ENCODE peak calls at places on chromosomes 6 and 20, in ten cellular contexts. J is stomach; F is coronary artery; G is PC-9; U is tibial nerve; W is CD8-positive, alpha-beta T cell; O is CD8-positive, alpha-beta memory T cell; P is left lung; Y is psoas muscle; T is body of pancreas. Z is an unnamed sample.

GRCh38 chr6:112640895-112641294 is 293.8 kb downstream of the RFPL4B start:
- DNase-seq in W (no peak), T (no peak), J (no peak), G (no peak), O (no peak), P (no peak), F (no peak), U (no peak), Y (no peak), Z (no peak)

GRCh38 chr20:17571967-17572638 is 2.2 kb downstream of the DSTN start:
- DNase-seq in F (no peak), J (no peak), O (no peak), G (peak), U (no peak), W (no peak), P (no peak), T (no peak), Y (no peak), Z (no peak)

GRCh38 chr6:55617272-55617671 is 38.3 kb upstream of the HMGCLL1 start:
- DNase-seq in U (no peak), J (no peak), P (no peak), Y (no peak), T (peak), O (no peak), G (no peak), F (no peak), W (no peak), Z (no peak)

GRCh38 chr6:89604662-89605061 is 33.9 kb downstream of the LYRM2 start:
- DNase-seq in J (no peak), F (no peak), W (no peak), G (no peak), Y (no peak), U (no peak), P (no peak), O (no peak), T (no peak), Z (no peak)

GRCh38 chr6:42230320-42231034 is 12.8 kb upstream of the MRPS10 start:
- DNase-seq in T (no peak), W (no peak), F (no peak), G (no peak), P (no peak), Y (no peak), J (no peak), U (no peak), O (no peak), Z (no peak)

GRCh38 chr20:17958326-17959256 is 10.0 kb downstream of the SNX5 start:
- DNase-seq in Y (no peak), G (no peak), O (no peak), P (no peak), T (no peak), F (no peak), U (no peak), J (no peak), W (no peak), Z (no peak)

GRCh38 chr6:148329568-148330299 is 12.9 kb upstream of the SASH1 start:
- DNase-seq in U (no peak), Y (no peak), O (no peak), W (no peak), G (peak), T (no peak), J (no peak), F (no peak), P (no peak), Z (no peak)

GRCh38 chr6:105607624-105608392 is 204.9 kb upstream of the PREP start:
- DNase-seq in O (no peak), P (no peak), Y (no peak), G (no peak), U (no peak), J (no peak), W (no peak), F (no peak), T (no peak), Z (no peak)

GRCh38 chr6:110518281-110518623 is 41.8 kb upstream of the SLC22A16 start:
- DNase-seq in O (no peak), F (no peak), G (no peak), T (no peak), J (no peak), Y (no peak), P (no peak), U (no peak), W (no peak), Z (no peak)

GRCh38 chr6:138662474-138662873 is 111.1 kb upstream of the CCDC28A start:
- DNase-seq in P (no peak), W (no peak), F (no peak), G (peak), J (no peak), U (no peak), Y (no peak), T (no peak), O (no peak), Z (no peak)

GRCh38 chr6:7431594-7432390 is 42.2 kb downstream of the RIOK1 start:
- DNase-seq in F (no peak), U (no peak), J (peak), T (no peak), P (no peak), G (no peak), Y (no peak), W (no peak), O (no peak), Z (no peak)

GRCh38 chr6:142786476-142786875 is 158.5 kb downstream of the HIVEP2 start:
- DNase-seq in F (no peak), O (no peak), P (no peak), G (no peak), U (no peak), W (no peak), T (no peak), J (no peak), Y (no peak), Z (no peak)

GRCh38 chr6:15132854-15133670 is 112.8 kb upstream of the JARID2 start:
- DNase-seq in P (peak), G (peak), W (no peak), F (no peak), O (no peak), J (no peak), U (no peak), Y (no peak), T (no peak), Z (no peak)

GRCh38 chr6:45697605-45698004 is 318.1 kb downstream of the CLIC5 start:
- DNase-seq in Y (no peak), T (no peak), O (no peak), J (no peak), F (no peak), G (peak), U (no peak), P (no peak), W (no peak), Z (no peak)

GRCh38 chr6:43292341-43292740 is 5.7 kb upstream of the SLC22A7 start:
- DNase-seq in T (no peak), O (no peak), P (no peak), Y (no peak), J (no peak), U (no peak), G (no peak), W (no peak), F (no peak), Z (peak)

GRCh38 chr6:167350322-167350721 is 25.4 kb downstream of the TTLL2 start:
- DNase-seq in J (no peak), F (no peak), Y (no peak), W (no peak), G (no peak), P (no peak), O (peak), T (no peak), U (no peak), Z (no peak)

GRCh38 chr6:108156180-108156937 is 9.5 kb upstream of the NR2E1 start:
- DNase-seq in J (no peak), O (no peak), G (no peak), U (no peak), W (no peak), Y (no peak), F (no peak), P (no peak), T (no peak), Z (no peak)

GRCh38 chr20:62186887-62187866 is 4.3 kb downstream of the MTG2 start:
- DNase-seq in G (no peak), T (no peak), P (no peak), J (no peak), O (no peak), Y (no peak), F (no peak), U (no peak), W (no peak), Z (no peak)

GRCh38 chr6:161103475-161103874 is 111.9 kb downstream of the MAP3K4 start:
- DNase-seq in O (no peak), J (no peak), W (no peak), U (no peak), P (no peak), F (no peak), Y (no peak), T (no peak), G (no peak), Z (no peak)

GRCh38 chr6:75524322-75524972 is 30.8 kb upstream of the FILIP1 start:
- DNase-seq in U (no peak), W (no peak), T (peak), G (peak), P (no peak), F (no peak), O (no peak), J (no peak), Y (no peak), Z (no peak)

GRCh38 chr20:51513545-51513944 is 29.0 kb downstream of the NFATC2 start:
- DNase-seq in Y (no peak), J (no peak), T (no peak), O (no peak), F (no peak), U (no peak), P (no peak), W (no peak), G (no peak), Z (no peak)

GRCh38 chr6:55963301-55963700 is 87.9 kb upstream of the BMP5 start:
- DNase-seq in P (no peak), T (no peak), F (no peak), G (no peak), W (no peak), U (no peak), Y (no peak), O (no peak), J (no peak), Z (no peak)

GRCh38 chr6:154632121-154632520 is 101.1 kb upstream of the SCAF8 start:
- DNase-seq in P (no peak), F (no peak), U (no peak), O (no peak), T (no peak), Y (no peak), J (no peak), W (no peak), G (no peak), Z (no peak)

GRCh38 chr6:135537782-135538301 is 40.3 kb upstream of the AHI1 start:
- DNase-seq in G (peak), P (no peak), O (peak), W (peak), F (no peak), T (no peak), U (no peak), Y (no peak), J (no peak), Z (no peak)

GRCh38 chr6:71333700-71334099 is 45.1 kb downstream of the OGFRL1 start:
- DNase-seq in P (no peak), O (no peak), T (no peak), J (no peak), Y (no peak), G (peak), U (no peak), F (no peak), W (no peak), Z (no peak)

GRCh38 chr6:119834418-119834817 is 484.9 kb upstream of the MAN1A1 start:
- DNase-seq in Y (no peak), U (no peak), G (peak), P (no peak), W (no peak), J (no peak), T (no peak), O (no peak), F (no peak), Z (no peak)

GRCh38 chr6:122825180-122825579 is 36.1 kb downstream of the SMPDL3A start:
- DNase-seq in O (no peak), W (no peak), Y (no peak), G (no peak), F (no peak), U (no peak), T (no peak), P (no peak), J (no peak), Z (no peak)

GRCh38 chr6:30135757-30136156 is at the start of gene TRIM40:
- DNase-seq in P (no peak), W (no peak), F (no peak), J (no peak), T (no peak), G (no peak), Y (no peak), U (no peak), O (no peak), Z (no peak)

GRCh38 chr20:9500121-9500911 is 14.1 kb upstream of the LAMP5 start:
- DNase-seq in O (no peak), G (no peak), P (peak), U (no peak), J (no peak), Y (no peak), T (no peak), F (no peak), W (no peak), Z (no peak)

GRCh38 chr6:148944608-148945007 is 197.8 kb downstream of the UST start:
- DNase-seq in W (no peak), Y (no peak), O (no peak), J (no peak), T (no peak), U (no peak), P (no peak), F (no peak), G (no peak), Z (no peak)

GRCh38 chr20:48599106-48599747 is 228.6 kb downstream of the PREX1 start:
- DNase-seq in Y (peak), T (no peak), F (no peak), P (no peak), W (no peak), O (no peak), G (no peak), U (peak), J (no peak), Z (peak)

GRCh38 chr6:33080127-33081089 is 4.6 kb downstream of the HLA-DPB1 start:
- DNase-seq in F (peak), J (no peak), Y (peak), G (no peak), U (peak), O (no peak), T (peak), P (peak), W (no peak), Z (no peak)

GRCh38 chr6:136764522-136764993 is 27.7 kb downstream of the MAP3K5 start:
- DNase-seq in U (no peak), W (no peak), Y (no peak), T (no peak), F (no peak), G (no peak), O (no peak), J (no peak), P (no peak), Z (no peak)

GRCh38 chr20:62122659-62123449 is 579 bp downstream of the LSM14B start:
- DNase-seq in T (peak), U (no peak), J (peak), G (no peak), F (no peak), O (peak), W (peak), Y (peak), P (no peak), Z (no peak)

GRCh38 chr6:41955412-41955811 is 13.8 kb upstream of the CCND3 start:
- DNase-seq in U (no peak), P (no peak), Y (no peak), J (no peak), W (no peak), G (peak), O (no peak), F (no peak), T (no peak), Z (no peak)

GRCh38 chr20:25256226-25256859 is 8.5 kb downstream of the PYGB start:
- DNase-seq in G (no peak), P (no peak), U (no peak), O (no peak), F (peak), J (no peak), W (no peak), Y (peak), T (no peak), Z (no peak)

GRCh38 chr6:36577298-36577697 is 16.9 kb upstream of the SRSF3 start:
- DNase-seq in O (no peak), F (no peak), P (no peak), W (no peak), J (no peak), Y (no peak), U (no peak), T (peak), G (peak), Z (no peak)
- H3K27ac ChIP-seq in O (no peak), F (no peak), P (no peak), W (no peak), J (no peak), Y (no peak), U (peak), T (peak), G (peak), Z (no peak)

GRCh38 chr20:31839782-31840487 is 5.5 kb downstream of the FOXS1 start:
- DNase-seq in F (no peak), W (no peak), U (no peak), J (no peak), P (no peak), O (no peak), G (no peak), T (no peak), Y (no peak), Z (no peak)
- H3K27ac ChIP-seq in F (peak), W (no peak), U (peak), J (no peak), P (no peak), O (no peak), G (no peak), T (no peak), Y (peak), Z (no peak)

DNA sequence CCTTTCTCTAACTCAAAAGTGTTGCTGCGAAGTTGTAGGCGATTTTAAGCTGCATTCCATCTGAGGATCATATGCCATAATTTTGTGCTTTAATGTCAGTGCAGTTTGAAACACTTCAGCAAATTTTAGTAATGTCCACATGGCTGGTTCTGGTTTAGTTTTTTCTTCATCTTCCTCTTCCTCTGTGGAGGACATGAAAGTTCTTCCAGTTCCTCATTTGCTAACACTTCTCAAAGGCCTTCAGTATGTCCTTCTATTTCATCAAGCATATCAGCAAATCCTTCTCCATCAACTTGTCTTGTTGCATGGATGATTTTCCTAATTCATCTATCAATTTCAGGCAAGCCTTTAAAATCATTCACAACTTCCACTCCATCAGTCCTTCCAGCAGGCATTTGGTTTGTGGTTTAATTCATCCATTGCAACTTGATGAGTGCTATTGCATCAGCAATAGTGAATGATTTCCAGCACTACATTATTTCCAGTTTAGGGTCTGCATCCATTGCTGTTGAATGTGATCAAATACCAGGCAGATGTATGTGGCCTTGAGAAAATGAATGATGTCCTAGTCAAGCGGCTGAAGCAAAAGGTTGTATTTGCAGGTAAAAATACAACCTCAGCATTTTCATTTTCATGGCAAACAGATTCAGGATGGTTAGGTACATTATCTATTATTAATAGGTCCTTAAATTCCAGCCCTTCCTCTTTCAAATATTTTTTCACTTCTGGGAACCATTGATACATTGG is 20.2 kb downstream of the SHLD1 start:
- DNase-seq in O (no peak), U (no peak), Y (no peak), J (no peak), P (no peak), W (no peak), F (no peak), T (no peak), G (no peak), Z (no peak)
- H3K27ac ChIP-seq in O (no peak), U (no peak), Y (no peak), J (no peak), P (no peak), W (no peak), F (no peak), T (no peak), G (no peak), Z (no peak)

GRCh38 chr20:31602430-31602778 is 2.7 kb upstream of the ID1 start:
- DNase-seq in W (no peak), P (no peak), Y (no peak), U (no peak), J (no peak), O (no peak), G (no peak), T (no peak), F (no peak), Z (no peak)

GRCh38 chr20:31605031-31605901 is at the start of gene ID1:
- DNase-seq in J (peak), W (peak), G (peak), O (peak), Y (peak), P (peak), T (peak), U (peak), F (peak), Z (peak)

GRCh38 chr20:31604567-31605030 is 490 bp upstream of the ID1 start:
- DNase-seq in U (no peak), J (no peak), G (no peak), P (no peak), Y (no peak), T (no peak), F (peak), O (no peak), W (no peak), Z (no peak)

GRCh38 chr20:31602779-31603441 is 2.2 kb upstream of the ID1 start:
- DNase-seq in W (peak), G (peak), F (no peak), T (no peak), Y (no peak), J (peak), P (no peak), O (peak), U (no peak), Z (no peak)

DNA sequence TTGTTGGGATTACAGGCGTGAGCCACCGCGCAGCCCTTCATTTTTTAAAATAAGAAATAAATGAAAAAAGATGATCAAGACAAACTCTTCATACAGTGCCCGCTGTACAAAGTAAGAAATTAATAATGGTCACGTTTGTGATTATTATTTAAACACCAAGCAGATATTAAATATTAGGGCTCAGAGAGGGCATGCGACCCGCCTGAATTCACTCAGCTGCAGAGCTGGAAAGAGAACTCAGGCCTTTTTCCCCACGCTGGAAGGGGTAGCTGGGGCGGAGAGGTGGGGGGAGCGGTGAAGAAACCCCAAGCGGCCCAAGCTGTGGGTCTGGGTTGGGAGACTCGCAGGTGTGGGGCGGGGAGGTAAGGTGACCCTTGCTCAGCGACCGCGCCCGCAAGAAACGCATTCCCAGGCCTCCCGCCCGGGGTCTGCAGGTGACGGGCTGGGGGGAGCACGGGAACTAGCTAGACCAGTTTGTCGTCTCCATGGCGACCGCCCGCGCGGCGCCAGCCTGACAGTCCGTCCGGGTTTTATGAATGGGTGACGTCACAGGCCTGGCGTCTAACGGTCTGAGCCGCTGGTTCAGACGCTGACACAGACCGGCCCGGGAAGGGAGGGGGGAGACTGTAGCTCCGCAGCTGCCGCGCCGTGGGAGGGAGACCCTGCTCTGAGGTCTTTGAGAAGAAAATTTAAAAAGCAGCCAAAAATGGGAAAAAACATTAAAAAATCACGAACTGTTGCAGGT is 1.1 kb upstream of the ID1 start:
- DNase-seq in W (peak), Y (peak), O (peak), J (peak), P (peak), U (peak), T (peak), F (peak), G (peak), Z (peak)
- H3K27ac ChIP-seq in W (no peak), Y (peak), O (peak), J (peak), P (peak), U (peak), T (peak), F (peak), G (peak), Z (peak)

GRCh38 chr20:43914697-43915208 is at the start of gene TOX2:
- DNase-seq in T (peak), P (no peak), Y (no peak), G (no peak), U (no peak), W (peak), J (no peak), O (peak), F (no peak), Z (no peak)

GRCh38 chr20:43916875-43917371 is 2.3 kb downstream of the TOX2 start:
- DNase-seq in P (no peak), O (no peak), W (no peak), U (no peak), J (no peak), Y (no peak), F (no peak), G (peak), T (no peak), Z (no peak)

GRCh38 chr20:43915209-43916072 is 789 bp downstream of the TOX2 start:
- DNase-seq in F (no peak), J (no peak), Y (no peak), O (peak), U (no peak), G (peak), T (no peak), W (peak), P (no peak), Z (no peak)

GRCh38 chr20:43917380-43917779 is 2.7 kb downstream of the TOX2 start:
- DNase-seq in U (no peak), J (no peak), Y (no peak), P (no peak), F (no peak), T (no peak), W (no peak), G (no peak), O (no peak), Z (no peak)

GRCh38 chr20:43916073-43916874 is 1.6 kb downstream of the TOX2 start:
- DNase-seq in U (no peak), J (no peak), T (no peak), G (no peak), W (no peak), P (no peak), F (no peak), O (no peak), Y (no peak), Z (no peak)
- H3K27ac ChIP-seq in U (no peak), J (peak), T (no peak), G (peak), W (no peak), P (peak), F (no peak), O (no peak), Y (no peak), Z (no peak)

Z was measured in dorsolateral prefrontal cortex.